ENCODE peak calls at places on chromosomes 12 and 14, in four cellular contexts. H, S, D and M are unnamed samples.

GRCh38 chr14:73472182-73473114 is 14.1 kb upstream of the NUMB start:
- DNase-seq in H (peak; percentile 33), S (no peak), D (peak; percentile 82), M (peak; percentile 68)

GRCh38 chr14:38502241-38502640 is 246.3 kb upstream of the CLEC14A start:
- DNase-seq in H (no peak), D (peak; percentile 59), S (no peak), M (no peak)

GRCh38 chr12:3253682-3254275 is 176.6 kb downstream of the TSPAN9 start:
- DNase-seq in S (no peak), D (no peak), H (no peak), M (no peak)

GRCh38 chr12:120999191-121000120 is 16.8 kb downstream of the C12orf43 start:
- DNase-seq in H (no peak), S (no peak), D (peak; percentile 62), M (no peak)

GRCh38 chr14:87810711-87811110 is 182.3 kb downstream of the GALC start:
- DNase-seq in H (no peak), S (no peak), D (no peak), M (no peak)

GRCh38 chr14:33642080-33642479 is 308.8 kb downstream of the EGLN3 start:
- DNase-seq in D (no peak), H (peak; percentile 64), S (no peak), M (no peak)

GRCh38 chr12:92938018-92938417 is 8.9 kb upstream of the EEA1 start:
- DNase-seq in H (no peak), D (no peak), S (no peak), M (no peak)

GRCh38 chr12:124754949-124755800 is 108.5 kb downstream of the SCARB1 start:
- DNase-seq in S (peak; percentile 63), D (peak; percentile 67), H (no peak), M (no peak)

GRCh38 chr14:20262642-20263128 is 23.6 kb downstream of the OR11H4 start:
- DNase-seq in H (no peak), D (peak; percentile 46), S (no peak), M (no peak)

GRCh38 chr12:4807813-4808212 is 87.6 kb downstream of the GALNT8 start:
- DNase-seq in H (no peak), S (no peak), D (no peak), M (no peak)

GRCh38 chr12:123519151-123520001 is 14.1 kb downstream of the RILPL1 start:
- DNase-seq in D (peak; percentile 56), H (no peak), S (no peak), M (no peak)

GRCh38 chr12:109879332-109880048 is 851 bp downstream of the GLTP start:
- DNase-seq in H (no peak), S (no peak), D (no peak), M (no peak)

GRCh38 chr12:34033628-34034296 is 11.5 kb downstream of the ALG10 start:
- DNase-seq in D (peak; percentile 42), H (no peak), S (no peak), M (no peak)

GRCh38 chr12:20653871-20654270 is 41.3 kb upstream of the SLCO1C1 start:
- DNase-seq in H (no peak), S (no peak), D (peak; percentile 11), M (no peak)

GRCh38 chr14:40115583-40115982 is 683.4 kb upstream of the FBXO33 start:
- DNase-seq in H (no peak), S (no peak), D (no peak), M (no peak)

GRCh38 chr12:63918788-63919300 is 74.3 kb downstream of the SRGAP1 start:
- DNase-seq in H (no peak), S (no peak), D (peak; percentile 99), M (no peak)

GRCh38 chr14:96792581-96792980 is 4.6 kb upstream of the VRK1 start:
- DNase-seq in H (no peak), S (no peak), D (no peak), M (no peak)

GRCh38 chr14:71355324-71356201 is 448.3 kb downstream of the PCNX1 start:
- DNase-seq in S (no peak), D (peak; percentile 68), H (no peak), M (no peak)

GRCh38 chr12:52616680-52617402 is 1.5 kb downstream of the KRT73 start:
- DNase-seq in S (peak; percentile 48), H (no peak), D (no peak), M (no peak)

GRCh38 chr14:95507174-95507573 is 9.3 kb downstream of the SYNE3 start:
- DNase-seq in H (no peak), D (peak; percentile 94), S (no peak), M (no peak)

GRCh38 chr14:104968153-104968527 is 10.0 kb downstream of the AHNAK2 start:
- DNase-seq in S (no peak), H (no peak), D (peak; percentile 35), M (no peak)

GRCh38 chr14:104967414-104968152 is 10.6 kb downstream of the AHNAK2 start:
- DNase-seq in H (no peak), D (no peak), S (no peak), M (no peak)

GRCh38 chr14:104965561-104966231 is 12.5 kb downstream of the AHNAK2 start:
- DNase-seq in H (no peak), D (no peak), S (no peak), M (no peak)

GRCh38 chr14:104966261-104967143 is 11.7 kb downstream of the AHNAK2 start:
- DNase-seq in D (no peak), H (no peak), S (no peak), M (no peak)

DNA sequence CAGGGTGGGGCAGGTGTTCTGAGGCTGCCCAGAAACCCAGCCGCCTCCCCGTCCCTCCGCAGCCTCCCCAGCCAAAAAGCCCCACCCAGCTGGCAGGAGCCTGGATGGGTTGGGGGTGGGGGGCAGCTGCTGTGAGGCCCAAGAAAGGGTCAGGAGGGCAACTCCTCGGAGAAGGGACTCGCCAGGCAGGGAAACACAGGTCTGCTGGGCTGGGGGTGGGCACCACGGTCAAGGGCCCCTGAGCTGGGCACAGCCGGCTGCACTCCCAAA is 11.1 kb downstream of the AHNAK2 start:
- DNase-seq in H (no peak), D (no peak), S (no peak), M (no peak)
- H3K4me1 ChIP-seq in H (peaks cover 12% of the 10 kb centered on the region), D (peaks cover 21% of the 10 kb centered on the region), S (no peaks in the 10 kb centered on the region), M (no peaks in the 10 kb centered on the region)

GRCh38 chr12:38142974-38143373 is 173.6 kb upstream of the ALG10B start:
- DNase-seq in S (no peak), D (no peak), H (no peak), M (no peak)

GRCh38 chr12:38139456-38139855 is 177.1 kb upstream of the ALG10B start:
- DNase-seq in D (no peak), H (no peak), S (no peak), M (no peak)

GRCh38 chr12:38144049-38144448 is 172.5 kb upstream of the ALG10B start:
- DNase-seq in H (no peak), D (no peak), S (no peak), M (no peak)

GRCh38 chr12:38141239-38141638 is 175.3 kb upstream of the ALG10B start:
- DNase-seq in H (no peak), D (no peak), S (no peak), M (no peak)

GRCh38 chr12:38141861-38142260 is 174.7 kb upstream of the ALG10B start:
- DNase-seq in H (no peak), D (no peak), S (no peak), M (no peak)
- H3K9me3 ChIP-seq in H (no peaks in the 10 kb centered on the region), D (peaks cover 2% of the 10 kb centered on the region), S (no peaks in the 10 kb centered on the region), M (no peaks in the 10 kb centered on the region)

GRCh38 chr12:102917026-102917787 is at the start of gene PAH:
- DNase-seq in D (no peak), H (peak; percentile 23), S (peak; percentile 51), M (peak; percentile 8)
- H3K27ac ChIP-seq in D (no peak within 1 kb of the TSS), H (no peak within 1 kb of the TSS), S (no peak within 1 kb of the TSS), M (no peak within 1 kb of the TSS)

GRCh38 chr12:50927356-50927755 is 25.0 kb upstream of the HIGD1C start:
- DNase-seq in S (no peak), D (no peak), H (no peak), M (no peak)

GRCh38 chr12:50925342-50925651 is 27.0 kb upstream of the HIGD1C start:
- DNase-seq in H (no peak), S (no peak), D (no peak), M (no peak)

GRCh38 chr12:50924439-50925341 is 27.7 kb upstream of the HIGD1C start:
- DNase-seq in S (peak; percentile 63), D (peak; percentile 86), H (no peak), M (peak; percentile 7)

GRCh38 chr12:50926415-50926814 is 25.9 kb upstream of the HIGD1C start:
- DNase-seq in S (no peak), H (no peak), D (no peak), M (no peak)

GRCh38 chr12:50925920-50926319 is 26.4 kb upstream of the HIGD1C start:
- DNase-seq in D (no peak), S (no peak), H (no peak), M (no peak)
- H3K4me1 ChIP-seq in D (peaks cover 13% of the 10 kb centered on the region), S (peaks cover 37% of the 10 kb centered on the region), H (peaks cover 27% of the 10 kb centered on the region), M (no peaks in the 10 kb centered on the region)

DNA sequence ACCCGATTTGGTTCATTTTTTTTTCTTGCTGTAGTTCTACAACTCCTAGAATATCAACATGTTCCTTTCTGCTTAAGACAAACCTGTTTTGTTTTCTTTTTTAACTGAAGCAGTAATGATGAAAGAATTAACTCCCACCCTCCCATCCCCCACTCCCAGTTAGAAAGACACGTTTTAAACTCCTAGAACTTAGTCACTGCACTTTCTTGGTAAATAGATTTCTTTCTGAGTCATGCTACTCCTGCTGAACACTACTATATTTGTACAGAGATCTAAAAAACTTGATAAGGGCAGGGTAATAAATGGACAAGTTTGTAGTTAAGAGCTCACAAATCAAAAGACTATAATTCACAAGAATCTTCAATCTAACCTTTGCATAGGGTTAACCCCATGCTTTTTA is 118.9 kb upstream of the PTPRB start:
- DNase-seq in H (no peak), D (peak; percentile 20), S (no peak), M (no peak)
- H3K9me3 ChIP-seq in H (no peaks in the 10 kb centered on the region), D (no peaks in the 10 kb centered on the region), S (no peaks in the 10 kb centered on the region), M (no peaks in the 10 kb centered on the region)